ENCODE peak calls at places on chromosomes 1 and 21, in ten cellular contexts. One of them, this sample, is unnamed.

GRCh38 chr1:161314201-161314981 is at the start of gene SDHC:
- DNase-seq in GM10248: peak
- DNase-seq in choroid plexus epithelial cell: peak
- DNase-seq in WERI-Rb-1: peak
- DNase-seq in K562: peak
- DNase-seq in ovary: peak
- DNase-seq in PC-9: peak
- DNase-seq in AG09309: peak
- DNase-seq in cardiac fibroblast: peak
- DNase-seq in astrocyte of the spinal cord: peak
- DNase-seq in this sample: peak

GRCh38 chr1:91872560-91873081 is 13.3 kb downstream of the TGFBR3 start:
- DNase-seq in GM10248: no peak
- DNase-seq in choroid plexus epithelial cell: no peak
- DNase-seq in WERI-Rb-1: no peak
- DNase-seq in K562: no peak
- DNase-seq in ovary: no peak
- DNase-seq in PC-9: peak
- DNase-seq in AG09309: no peak
- DNase-seq in cardiac fibroblast: no peak
- DNase-seq in astrocyte of the spinal cord: peak
- DNase-seq in this sample: no peak

GRCh38 chr21:25916226-25916625 is 181.5 kb downstream of the GABPA start:
- DNase-seq in GM10248: no peak
- DNase-seq in choroid plexus epithelial cell: no peak
- DNase-seq in WERI-Rb-1: no peak
- DNase-seq in K562: no peak
- DNase-seq in ovary: no peak
- DNase-seq in PC-9: no peak
- DNase-seq in AG09309: no peak
- DNase-seq in cardiac fibroblast: no peak
- DNase-seq in astrocyte of the spinal cord: no peak
- DNase-seq in this sample: no peak

GRCh38 chr1:97739596-97740103 is 181.2 kb downstream of the DPYD start:
- DNase-seq in GM10248: no peak
- DNase-seq in choroid plexus epithelial cell: peak
- DNase-seq in WERI-Rb-1: no peak
- DNase-seq in K562: no peak
- DNase-seq in ovary: no peak
- DNase-seq in PC-9: no peak
- DNase-seq in AG09309: no peak
- DNase-seq in cardiac fibroblast: peak
- DNase-seq in astrocyte of the spinal cord: peak
- DNase-seq in this sample: no peak

GRCh38 chr1:87834941-87835340 is 506.3 kb downstream of the LMO4 start:
- DNase-seq in GM10248: no peak
- DNase-seq in choroid plexus epithelial cell: no peak
- DNase-seq in WERI-Rb-1: no peak
- DNase-seq in K562: no peak
- DNase-seq in ovary: no peak
- DNase-seq in PC-9: peak
- DNase-seq in AG09309: no peak
- DNase-seq in cardiac fibroblast: no peak
- DNase-seq in astrocyte of the spinal cord: no peak
- DNase-seq in this sample: no peak

GRCh38 chr1:232084584-232085223 is 458.1 kb downstream of the DISC1 start:
- DNase-seq in GM10248: no peak
- DNase-seq in choroid plexus epithelial cell: peak
- DNase-seq in WERI-Rb-1: no peak
- DNase-seq in K562: no peak
- DNase-seq in ovary: no peak
- DNase-seq in PC-9: peak
- DNase-seq in AG09309: no peak
- DNase-seq in cardiac fibroblast: peak
- DNase-seq in astrocyte of the spinal cord: peak
- DNase-seq in this sample: no peak

GRCh38 chr21:45254557-45254930 is 33.2 kb downstream of the POFUT2 start:
- DNase-seq in GM10248: no peak
- DNase-seq in choroid plexus epithelial cell: no peak
- DNase-seq in WERI-Rb-1: no peak
- DNase-seq in K562: no peak
- DNase-seq in ovary: no peak
- DNase-seq in PC-9: no peak
- DNase-seq in AG09309: no peak
- DNase-seq in cardiac fibroblast: no peak
- DNase-seq in astrocyte of the spinal cord: no peak
- DNase-seq in this sample: no peak

GRCh38 chr1:65825736-65826135 is 33.0 kb downstream of the PDE4B start:
- DNase-seq in GM10248: no peak
- DNase-seq in choroid plexus epithelial cell: peak
- DNase-seq in WERI-Rb-1: no peak
- DNase-seq in K562: no peak
- DNase-seq in ovary: no peak
- DNase-seq in PC-9: no peak
- DNase-seq in AG09309: peak
- DNase-seq in cardiac fibroblast: peak
- DNase-seq in astrocyte of the spinal cord: peak
- DNase-seq in this sample: no peak

GRCh38 chr1:19651141-19651737 is 7.1 kb downstream of the NBL1 start:
- DNase-seq in GM10248: peak
- DNase-seq in choroid plexus epithelial cell: peak
- DNase-seq in WERI-Rb-1: peak
- DNase-seq in K562: peak
- DNase-seq in ovary: peak
- DNase-seq in PC-9: no peak
- DNase-seq in AG09309: no peak
- DNase-seq in cardiac fibroblast: peak
- DNase-seq in astrocyte of the spinal cord: peak
- DNase-seq in this sample: no peak

GRCh38 chr1:245566952-245567351 is 412.2 kb downstream of the KIF26B start:
- DNase-seq in GM10248: no peak
- DNase-seq in choroid plexus epithelial cell: no peak
- DNase-seq in WERI-Rb-1: no peak
- DNase-seq in K562: no peak
- DNase-seq in ovary: no peak
- DNase-seq in PC-9: no peak
- DNase-seq in AG09309: no peak
- DNase-seq in cardiac fibroblast: no peak
- DNase-seq in astrocyte of the spinal cord: no peak
- DNase-seq in this sample: no peak

GRCh38 chr1:11528636-11529121 is 49.7 kb downstream of the DISP3 start:
- DNase-seq in GM10248: no peak
- DNase-seq in choroid plexus epithelial cell: no peak
- DNase-seq in WERI-Rb-1: no peak
- DNase-seq in K562: no peak
- DNase-seq in ovary: no peak
- DNase-seq in PC-9: no peak
- DNase-seq in AG09309: no peak
- DNase-seq in cardiac fibroblast: no peak
- DNase-seq in astrocyte of the spinal cord: no peak
- DNase-seq in this sample: no peak

GRCh38 chr1:72284398-72285073 is 2.2 kb upstream of the NEGR1 start:
- DNase-seq in GM10248: peak
- DNase-seq in choroid plexus epithelial cell: peak
- DNase-seq in WERI-Rb-1: peak
- DNase-seq in K562: no peak
- DNase-seq in ovary: peak
- DNase-seq in PC-9: peak
- DNase-seq in AG09309: peak
- DNase-seq in cardiac fibroblast: peak
- DNase-seq in astrocyte of the spinal cord: peak
- DNase-seq in this sample: peak

GRCh38 chr21:45270306-45270821 is 17.3 kb downstream of the POFUT2 start:
- DNase-seq in GM10248: no peak
- DNase-seq in choroid plexus epithelial cell: peak
- DNase-seq in WERI-Rb-1: peak
- DNase-seq in K562: no peak
- DNase-seq in ovary: peak
- DNase-seq in PC-9: no peak
- DNase-seq in AG09309: no peak
- DNase-seq in cardiac fibroblast: peak
- DNase-seq in astrocyte of the spinal cord: no peak
- DNase-seq in this sample: no peak

DNA sequence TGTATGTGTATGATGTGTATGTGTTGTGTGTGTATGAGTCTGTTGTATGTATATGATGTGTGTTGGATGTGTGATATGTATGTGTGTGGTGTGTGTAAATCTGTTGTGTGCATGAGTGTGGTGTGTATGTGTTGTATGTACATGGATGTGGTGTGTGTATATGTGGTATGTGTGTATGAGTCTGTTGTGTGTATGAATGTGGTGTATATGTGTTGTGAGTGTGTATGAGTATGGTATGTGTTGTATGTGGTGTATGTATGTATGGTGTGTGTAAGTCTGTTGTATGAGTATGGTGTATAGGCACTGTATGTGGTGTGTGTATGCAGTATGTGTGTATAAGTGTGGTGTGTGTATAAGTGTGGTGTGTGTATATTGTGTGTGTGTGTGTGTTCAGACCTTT is 95.0 kb downstream of the PLXNA2 start:
- DNase-seq in GM10248: no peak
- DNase-seq in choroid plexus epithelial cell: no peak
- DNase-seq in WERI-Rb-1: no peak
- DNase-seq in K562: no peak
- DNase-seq in ovary: no peak
- DNase-seq in PC-9: no peak
- DNase-seq in AG09309: no peak
- DNase-seq in cardiac fibroblast: no peak
- DNase-seq in astrocyte of the spinal cord: no peak
- DNase-seq in this sample: no peak
- TF ChIP-seq CTCF in GM10248: no peak
- TF ChIP-seq CTCF in choroid plexus epithelial cell: no peak
- TF ChIP-seq CTCF in WERI-Rb-1: no peak
- TF ChIP-seq CTCF in K562: no peak
- TF ChIP-seq CTCF in ovary: no peak
- TF ChIP-seq CTCF in PC-9: no peak
- TF ChIP-seq CTCF in AG09309: no peak
- TF ChIP-seq CTCF in cardiac fibroblast: no peak
- TF ChIP-seq CTCF in astrocyte of the spinal cord: no peak
- TF ChIP-seq CTCF in this sample: no peak

GRCh38 chr1:200307755-200308066 is 102.1 kb downstream of the ZNF281 start:
- DNase-seq in GM10248: no peak
- DNase-seq in choroid plexus epithelial cell: no peak
- DNase-seq in WERI-Rb-1: no peak
- DNase-seq in K562: no peak
- DNase-seq in ovary: no peak
- DNase-seq in PC-9: no peak
- DNase-seq in AG09309: no peak
- DNase-seq in cardiac fibroblast: no peak
- DNase-seq in astrocyte of the spinal cord: no peak
- DNase-seq in this sample: no peak
- TF ChIP-seq CTCF in GM10248: no peak
- TF ChIP-seq CTCF in choroid plexus epithelial cell: no peak
- TF ChIP-seq CTCF in WERI-Rb-1: no peak
- TF ChIP-seq CTCF in K562: no peak
- TF ChIP-seq CTCF in ovary: no peak
- TF ChIP-seq CTCF in PC-9: peak
- TF ChIP-seq CTCF in AG09309: no peak
- TF ChIP-seq CTCF in cardiac fibroblast: no peak
- TF ChIP-seq CTCF in astrocyte of the spinal cord: no peak
- TF ChIP-seq CTCF in this sample: no peak

GRCh38 chr1:163697137-163697536 is 375.4 kb downstream of the NUF2 start:
- DNase-seq in GM10248: no peak
- DNase-seq in choroid plexus epithelial cell: no peak
- DNase-seq in WERI-Rb-1: no peak
- DNase-seq in K562: no peak
- DNase-seq in ovary: no peak
- DNase-seq in PC-9: no peak
- DNase-seq in AG09309: no peak
- DNase-seq in cardiac fibroblast: no peak
- DNase-seq in astrocyte of the spinal cord: no peak
- DNase-seq in this sample: no peak

GRCh38 chr1:163703794-163704193 is 382.0 kb downstream of the NUF2 start:
- DNase-seq in GM10248: no peak
- DNase-seq in choroid plexus epithelial cell: no peak
- DNase-seq in WERI-Rb-1: no peak
- DNase-seq in K562: no peak
- DNase-seq in ovary: no peak
- DNase-seq in PC-9: no peak
- DNase-seq in AG09309: no peak
- DNase-seq in cardiac fibroblast: no peak
- DNase-seq in astrocyte of the spinal cord: no peak
- DNase-seq in this sample: no peak

GRCh38 chr1:163706915-163707314 is 385.2 kb downstream of the NUF2 start:
- DNase-seq in GM10248: no peak
- DNase-seq in choroid plexus epithelial cell: no peak
- DNase-seq in WERI-Rb-1: no peak
- DNase-seq in K562: no peak
- DNase-seq in ovary: no peak
- DNase-seq in PC-9: no peak
- DNase-seq in AG09309: no peak
- DNase-seq in cardiac fibroblast: no peak
- DNase-seq in astrocyte of the spinal cord: no peak
- DNase-seq in this sample: no peak

DNA sequence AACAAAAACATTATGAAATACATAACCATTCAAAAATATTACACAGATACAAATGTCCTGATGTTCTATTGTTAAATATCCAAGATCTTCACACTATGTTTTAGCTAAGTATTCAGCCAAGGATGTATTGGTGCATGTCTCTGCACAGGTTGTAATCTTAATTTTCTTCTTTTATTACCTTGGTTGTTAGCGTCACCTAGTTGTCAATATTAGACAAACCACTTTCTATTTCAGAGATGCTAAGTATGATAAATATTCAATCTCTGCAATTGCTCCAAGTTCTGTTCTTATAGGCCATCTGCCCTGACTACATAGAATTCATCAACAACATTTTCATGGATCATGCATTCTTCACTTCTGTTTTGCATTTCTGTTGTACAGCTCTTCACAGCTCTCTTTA is 380.0 kb downstream of the NUF2 start:
- DNase-seq in GM10248: no peak
- DNase-seq in choroid plexus epithelial cell: no peak
- DNase-seq in WERI-Rb-1: no peak
- DNase-seq in K562: no peak
- DNase-seq in ovary: no peak
- DNase-seq in PC-9: no peak
- DNase-seq in AG09309: no peak
- DNase-seq in cardiac fibroblast: no peak
- DNase-seq in astrocyte of the spinal cord: no peak
- DNase-seq in this sample: no peak
- TF ChIP-seq CTCF in GM10248: no peak
- TF ChIP-seq CTCF in choroid plexus epithelial cell: no peak
- TF ChIP-seq CTCF in WERI-Rb-1: peak
- TF ChIP-seq CTCF in K562: no peak
- TF ChIP-seq CTCF in ovary: no peak
- TF ChIP-seq CTCF in PC-9: no peak
- TF ChIP-seq CTCF in AG09309: no peak
- TF ChIP-seq CTCF in cardiac fibroblast: no peak
- TF ChIP-seq CTCF in astrocyte of the spinal cord: no peak
- TF ChIP-seq CTCF in this sample: no peak

DNA sequence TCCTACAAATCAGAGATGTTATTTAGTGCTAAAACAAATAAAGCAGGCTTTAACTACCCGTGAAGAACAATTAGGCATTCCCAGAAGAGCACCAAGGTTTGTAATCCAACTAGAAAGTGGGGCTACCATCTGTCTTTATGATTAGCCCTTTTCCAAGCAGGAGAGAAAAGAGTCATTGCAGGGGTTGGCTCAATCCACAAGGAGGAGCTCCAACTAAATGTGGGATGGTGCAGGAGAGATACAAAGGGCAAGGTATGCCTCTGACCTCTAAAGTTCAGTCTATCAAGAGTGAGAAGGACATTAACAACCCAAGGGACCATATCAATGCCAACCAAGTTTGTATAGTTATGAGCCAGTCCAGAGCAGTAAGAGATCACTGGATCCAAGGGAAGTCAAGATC is 382.7 kb upstream of the DUSP10 start:
- DNase-seq in GM10248: no peak
- DNase-seq in choroid plexus epithelial cell: no peak
- DNase-seq in WERI-Rb-1: no peak
- DNase-seq in K562: no peak
- DNase-seq in ovary: no peak
- DNase-seq in PC-9: no peak
- DNase-seq in AG09309: no peak
- DNase-seq in cardiac fibroblast: no peak
- DNase-seq in astrocyte of the spinal cord: no peak
- DNase-seq in this sample: no peak
- TF ChIP-seq CTCF in GM10248: no peak
- TF ChIP-seq CTCF in choroid plexus epithelial cell: peak
- TF ChIP-seq CTCF in WERI-Rb-1: peak
- TF ChIP-seq CTCF in K562: no peak
- TF ChIP-seq CTCF in ovary: no peak
- TF ChIP-seq CTCF in PC-9: peak
- TF ChIP-seq CTCF in AG09309: peak
- TF ChIP-seq CTCF in cardiac fibroblast: peak
- TF ChIP-seq CTCF in astrocyte of the spinal cord: peak
- TF ChIP-seq CTCF in this sample: peak